ENCODE peak calls at places on chromosome 6, in seven cellular contexts. I, V, H, A, Z, L and J are unnamed samples.

GRCh38 chr6:35552285-35552917 is 39.7 kb upstream of the TULP1 start:
- DNase-seq in I (no peak), V (no peak), H (peak; percentile 51), A (no peak), Z (peak; percentile 26), L (peak; percentile 57), J (no peak)

GRCh38 chr6:111997078-111997862 is 56.6 kb upstream of the CCN6 start:
- DNase-seq in I (peak; percentile 79), V (no peak), H (peak; percentile 65), A (peak; percentile 48), Z (peak; percentile 63), L (peak; percentile 73), J (peak; percentile 87)

GRCh38 chr6:95119927-95120326 is 457.4 kb upstream of the MANEA start:
- DNase-seq in I (no peak), V (no peak), H (no peak), A (no peak), Z (no peak), L (no peak), J (no peak)

GRCh38 chr6:99875068-99875467 is 119.0 kb downstream of the MCHR2 start:
- DNase-seq in I (no peak), V (no peak), H (no peak), A (no peak), Z (no peak), L (no peak), J (no peak)

GRCh38 chr6:159788757-159789376 is 535 bp downstream of the TCP1 start:
- DNase-seq in I (peak; percentile 49), V (no peak), H (peak; percentile 16), A (no peak), Z (no peak), L (peak; percentile 62), J (peak; percentile 79)

GRCh38 chr6:133961831-133962230 is 8.8 kb downstream of the TBPL1 start:
- DNase-seq in I (no peak), V (no peak), H (no peak), A (no peak), Z (no peak), L (no peak), J (no peak)

GRCh38 chr6:35082046-35082732 is 59.0 kb downstream of the TCP11 start:
- DNase-seq in I (no peak), V (no peak), H (no peak), A (no peak), Z (no peak), L (no peak), J (no peak)

GRCh38 chr6:2782825-2783187 is 17.6 kb downstream of the WRNIP1 start:
- DNase-seq in I (no peak), V (no peak), H (no peak), A (no peak), Z (no peak), L (no peak), J (no peak)

GRCh38 chr6:137811121-137811911 is 55.7 kb upstream of the TNFAIP3 start:
- DNase-seq in I (peak; percentile 78), V (peak; percentile 58), H (peak; percentile 76), A (peak; percentile 43), Z (peak; percentile 55), L (peak; percentile 84), J (no peak)

GRCh38 chr6:36160147-36160760 is 29.9 kb downstream of the MAPK13 start:
- DNase-seq in I (no peak), V (no peak), H (no peak), A (no peak), Z (no peak), L (no peak), J (no peak)

GRCh38 chr6:114063956-114064355 is 93.0 kb upstream of the HDAC2 start:
- DNase-seq in I (no peak), V (no peak), H (no peak), A (no peak), Z (no peak), L (no peak), J (no peak)

GRCh38 chr6:110625883-110626282 is 149.5 kb upstream of the SLC22A16 start:
- DNase-seq in I (no peak), V (no peak), H (no peak), A (no peak), Z (no peak), L (no peak), J (no peak)

GRCh38 chr6:14375940-14376339 is 258.4 kb downstream of the CD83 start:
- DNase-seq in I (no peak), V (no peak), H (no peak), A (no peak), Z (no peak), L (no peak), J (no peak)

GRCh38 chr6:134519456-134519855 is 201.5 kb upstream of the SGK1 start:
- DNase-seq in I (peak; percentile 44), V (no peak), H (no peak), A (no peak), Z (no peak), L (no peak), J (peak; percentile 74)

DNA sequence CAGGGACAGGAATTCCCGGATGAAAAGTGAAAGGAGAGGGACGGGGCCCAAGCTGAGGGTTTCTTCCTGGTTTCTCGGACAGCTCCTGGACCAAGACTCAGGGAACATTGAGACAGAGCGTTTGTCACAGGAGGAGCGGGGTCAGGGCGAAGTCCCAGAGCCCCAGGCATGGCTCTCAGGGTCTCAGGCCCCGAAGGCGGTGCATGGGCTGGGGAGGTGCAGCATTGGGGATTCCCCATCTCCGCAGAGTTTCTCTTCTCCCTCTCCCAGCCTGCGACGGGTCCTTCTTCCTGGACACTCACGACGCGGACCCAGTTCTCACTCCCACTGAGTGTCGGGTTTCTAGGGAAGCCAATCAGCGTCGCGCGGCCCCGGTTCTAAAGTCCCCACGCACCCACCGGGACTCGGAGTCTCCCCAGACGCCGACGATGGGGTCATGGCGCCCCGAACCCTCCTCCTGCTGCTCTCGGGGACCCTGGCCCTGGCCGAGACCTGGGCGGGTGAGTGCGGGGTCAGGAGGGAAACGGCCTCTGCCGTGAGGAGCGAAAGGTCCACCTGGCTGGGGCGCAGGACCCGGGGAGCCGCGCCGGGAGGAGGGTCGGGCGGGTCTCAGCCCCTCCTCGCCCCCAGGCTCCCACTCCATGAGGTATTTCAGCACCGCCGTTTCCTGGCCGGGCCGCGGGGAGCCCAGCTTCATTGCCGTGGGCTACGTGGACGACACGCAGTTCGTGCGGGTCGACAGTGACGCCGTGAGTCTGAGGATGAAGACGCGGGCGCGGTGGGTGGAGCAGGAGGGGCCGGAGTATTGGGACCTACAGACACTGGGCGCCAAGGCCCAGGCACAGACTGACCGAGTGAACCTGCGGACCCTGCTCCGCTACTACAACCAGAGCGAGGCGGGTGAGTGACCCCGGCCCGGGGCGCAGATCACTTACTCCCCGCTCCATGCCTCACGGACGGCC is 54.6 kb upstream of the POLR1H start:
- DNase-seq in I (peak; percentile 64), V (no peak), H (no peak), A (no peak), Z (no peak), L (peak; percentile 38), J (peak; percentile 88)
- H3K4me3 ChIP-seq in I (peak overlapping the region; percentile 76), V (peak overlapping the region; percentile 42), H (no peak overlapping the region), A (peak overlapping the region; percentile 43), Z (peak overlapping the region; percentile 25), L (peak overlapping the region; percentile 60), J (peak overlapping the region; percentile 29)

GRCh38 chr6:106087548-106088325 is 1.6 kb downstream of the PRDM1 start:
- DNase-seq in I (peak; percentile 55), V (peak; percentile 61), H (no peak), A (no peak), Z (no peak), L (no peak), J (peak; percentile 56)
- H3K4me3 ChIP-seq in I (peak overlapping the region; percentile 45), V (peak overlapping the region; percentile 74), H (peak overlapping the region; percentile 67), A (peak overlapping the region; percentile 74), Z (no peak overlapping the region), L (peak overlapping the region; percentile 41), J (peak overlapping the region; percentile 55)

GRCh38 chr6:108904731-108905130 is 56.5 kb downstream of the ARMC2 start:
- DNase-seq in I (no peak), V (no peak), H (no peak), A (no peak), Z (no peak), L (no peak), J (no peak)

GRCh38 chr6:108902389-108902792 is 54.2 kb downstream of the ARMC2 start:
- DNase-seq in I (no peak), V (no peak), H (no peak), A (no peak), Z (no peak), L (no peak), J (no peak)

GRCh38 chr6:108903796-108904195 is 55.6 kb downstream of the ARMC2 start:
- DNase-seq in I (no peak), V (no peak), H (no peak), A (no peak), Z (no peak), L (peak; percentile 41), J (no peak)
- H3K4me3 ChIP-seq in I (no peak overlapping the region), V (no peak overlapping the region), H (no peak overlapping the region), A (no peak overlapping the region), Z (no peak overlapping the region), L (no peak overlapping the region), J (no peak overlapping the region)

GRCh38 chr6:121441477-121441876 is 6.0 kb downstream of the GJA1 start:
- DNase-seq in I (no peak), V (no peak), H (no peak), A (no peak), Z (no peak), L (no peak), J (no peak)
- H3K4me3 ChIP-seq in I (peak overlapping the region; percentile 0), V (no peak overlapping the region), H (no peak overlapping the region), A (no peak overlapping the region), Z (no peak overlapping the region), L (no peak overlapping the region), J (no peak overlapping the region)